ENCODE peak calls at places on chromosomes 11 and 22, in five cellular contexts. One of them, this sample, is unnamed.

GRCh38 chr22:43222281-43222680 is 35.3 kb upstream of the TTLL12 start:
- ATAC-seq in naive B cell: no peak
- ATAC-seq in sciatic nerve: peak
- ATAC-seq in right cardiac atrium: peak
- ATAC-seq in WTC11: no peak
- ATAC-seq in this sample: no peak

GRCh38 chr11:63242089-63242762 is 1.2 kb downstream of the SLC22A25 start:
- ATAC-seq in sciatic nerve: no peak
- ATAC-seq in WTC11: no peak
- ATAC-seq in naive B cell: no peak
- ATAC-seq in right cardiac atrium: no peak
- ATAC-seq in this sample: no peak

GRCh38 chr11:77602385-77603105 is 12.8 kb downstream of the AQP11 start:
- ATAC-seq in right cardiac atrium: peak
- ATAC-seq in sciatic nerve: peak
- ATAC-seq in WTC11: peak
- ATAC-seq in naive B cell: no peak
- ATAC-seq in this sample: peak

GRCh38 chr22:43060213-43060612 is 29.0 kb downstream of the TTLL1 start:
- ATAC-seq in sciatic nerve: no peak
- ATAC-seq in naive B cell: no peak
- ATAC-seq in right cardiac atrium: peak
- ATAC-seq in WTC11: peak
- ATAC-seq in this sample: peak

GRCh38 chr11:112304914-112305313 is 44.3 kb upstream of the PLET1 start:
- ATAC-seq in sciatic nerve: no peak
- ATAC-seq in right cardiac atrium: no peak
- ATAC-seq in naive B cell: no peak
- ATAC-seq in WTC11: no peak
- ATAC-seq in this sample: peak

GRCh38 chr11:62880803-62881578 is at the start of gene SLC3A2:
- ATAC-seq in naive B cell: peak
- ATAC-seq in right cardiac atrium: peak
- ATAC-seq in WTC11: peak
- ATAC-seq in sciatic nerve: peak
- ATAC-seq in this sample: peak

GRCh38 chr11:45994421-45995341 is 72.2 kb downstream of the LARGE2 start:
- ATAC-seq in right cardiac atrium: peak
- ATAC-seq in WTC11: peak
- ATAC-seq in naive B cell: no peak
- ATAC-seq in sciatic nerve: peak
- ATAC-seq in this sample: no peak

GRCh38 chr11:75924966-75925784 is 110.2 kb downstream of the UVRAG start:
- ATAC-seq in right cardiac atrium: peak
- ATAC-seq in sciatic nerve: peak
- ATAC-seq in naive B cell: no peak
- ATAC-seq in WTC11: no peak
- ATAC-seq in this sample: no peak

GRCh38 chr11:34105957-34106504 is 602 bp downstream of the NAT10 start:
- ATAC-seq in sciatic nerve: no peak
- ATAC-seq in right cardiac atrium: no peak
- ATAC-seq in WTC11: no peak
- ATAC-seq in naive B cell: no peak
- ATAC-seq in this sample: no peak

GRCh38 chr22:37491106-37491505 is 4.9 kb upstream of the MFNG start:
- ATAC-seq in right cardiac atrium: no peak
- ATAC-seq in WTC11: no peak
- ATAC-seq in naive B cell: no peak
- ATAC-seq in sciatic nerve: no peak
- ATAC-seq in this sample: no peak

GRCh38 chr11:47991894-47992293 is 11.5 kb downstream of the PTPRJ start:
- ATAC-seq in right cardiac atrium: no peak
- ATAC-seq in sciatic nerve: no peak
- ATAC-seq in WTC11: no peak
- ATAC-seq in naive B cell: no peak
- ATAC-seq in this sample: peak

GRCh38 chr11:119509969-119510401 is 87.0 kb upstream of the THY1 start:
- ATAC-seq in WTC11: no peak
- ATAC-seq in sciatic nerve: no peak
- ATAC-seq in right cardiac atrium: peak
- ATAC-seq in naive B cell: peak
- ATAC-seq in this sample: peak

This sample was measured in activated T-helper 17 cell treated with anti-CD3 and anti-CD28 coated beads, Interleukin-2, amount 50 U/mL, for 72 hours.